ENCODE peak calls at places on chromosomes 5 and 9, in five cellular contexts. One of them, this sample, is unnamed.
A peak's percentile ranks its signal among the peaks of the same experiment; 100 is the strongest.

GRCh38 chr9:121233906-121234901 is 32.5 kb upstream of the RAB14 start:
- DNase-seq in A549: no peak
- DNase-seq in H1: no peak
- DNase-seq in HepG2: no peak
- DNase-seq in K562: peak; percentile 28
- DNase-seq in this sample: no peak

GRCh38 chr9:83013261-83013610 is 49.7 kb downstream of the RASEF start:
- DNase-seq in A549: peak; percentile 23
- DNase-seq in H1: no peak
- DNase-seq in HepG2: no peak
- DNase-seq in K562: no peak
- DNase-seq in this sample: no peak

GRCh38 chr5:170441385-170441784 is 52.2 kb upstream of the KCNMB1 start:
- DNase-seq in A549: no peak
- DNase-seq in H1: no peak
- DNase-seq in HepG2: no peak
- DNase-seq in K562: no peak
- DNase-seq in this sample: no peak

GRCh38 chr5:103598997-103599556 is 36.5 kb upstream of the NUDT12 start:
- DNase-seq in A549: no peak
- DNase-seq in H1: no peak
- DNase-seq in HepG2: no peak
- DNase-seq in K562: no peak
- DNase-seq in this sample: no peak

GRCh38 chr9:106920701-106921283 is 57.8 kb downstream of the ZNF462 start:
- DNase-seq in A549: no peak
- DNase-seq in H1: no peak
- DNase-seq in HepG2: peak; percentile 18
- DNase-seq in K562: no peak
- DNase-seq in this sample: peak; percentile 44

GRCh38 chr5:151283120-151283825 is 20.3 kb downstream of the SLC36A3 start:
- DNase-seq in A549: no peak
- DNase-seq in H1: no peak
- DNase-seq in HepG2: no peak
- DNase-seq in K562: no peak
- DNase-seq in this sample: no peak

GRCh38 chr5:133930061-133930823 is 38.2 kb downstream of the C5orf15 start:
- DNase-seq in A549: no peak
- DNase-seq in H1: no peak
- DNase-seq in HepG2: no peak
- DNase-seq in K562: peak; percentile 34
- DNase-seq in this sample: no peak

GRCh38 chr5:663436-664342 is 29.5 kb downstream of the TPPP start:
- DNase-seq in A549: no peak
- DNase-seq in H1: no peak
- DNase-seq in HepG2: no peak
- DNase-seq in K562: no peak
- DNase-seq in this sample: no peak

GRCh38 chr5:141508808-141509611 is 20.1 kb downstream of the PCDHGC5 start:
- DNase-seq in A549: no peak
- DNase-seq in H1: no peak
- DNase-seq in HepG2: peak; percentile 5
- DNase-seq in K562: no peak
- DNase-seq in this sample: peak; percentile 73

GRCh38 chr5:6166698-6167394 is 211.5 kb downstream of the MED10 start:
- DNase-seq in A549: no peak
- DNase-seq in H1: no peak
- DNase-seq in HepG2: no peak
- DNase-seq in K562: no peak
- DNase-seq in this sample: no peak

GRCh38 chr9:132079391-132080071 is at the start of gene MED27:
- DNase-seq in A549: peak; percentile 92
- DNase-seq in H1: peak; percentile 63
- DNase-seq in HepG2: peak; percentile 81
- DNase-seq in K562: peak; percentile 84
- DNase-seq in this sample: peak; percentile 87
- TF ChIP-seq POLR2A in A549: peak; percentile 53
- TF ChIP-seq POLR2A in H1: peak; percentile 80
- TF ChIP-seq POLR2A in HepG2: peak; percentile 51
- TF ChIP-seq POLR2A in K562: peak; percentile 81
- TF ChIP-seq POLR2A in this sample: peak; percentile 53

GRCh38 chr5:154298060-154298459 is 107.5 kb downstream of the GALNT10 start:
- DNase-seq in A549: no peak
- DNase-seq in H1: no peak
- DNase-seq in HepG2: no peak
- DNase-seq in K562: no peak
- DNase-seq in this sample: no peak

GRCh38 chr5:154291917-154292316 is 101.4 kb downstream of the GALNT10 start:
- DNase-seq in A549: no peak
- DNase-seq in H1: no peak
- DNase-seq in HepG2: no peak
- DNase-seq in K562: no peak
- DNase-seq in this sample: no peak

GRCh38 chr5:154296525-154297159 is 106.1 kb downstream of the GALNT10 start:
- DNase-seq in A549: no peak
- DNase-seq in H1: no peak
- DNase-seq in HepG2: no peak
- DNase-seq in K562: no peak
- DNase-seq in this sample: no peak

GRCh38 chr5:154293219-154293618 is 102.7 kb downstream of the GALNT10 start:
- DNase-seq in A549: no peak
- DNase-seq in H1: no peak
- DNase-seq in HepG2: no peak
- DNase-seq in K562: no peak
- DNase-seq in this sample: no peak

DNA sequence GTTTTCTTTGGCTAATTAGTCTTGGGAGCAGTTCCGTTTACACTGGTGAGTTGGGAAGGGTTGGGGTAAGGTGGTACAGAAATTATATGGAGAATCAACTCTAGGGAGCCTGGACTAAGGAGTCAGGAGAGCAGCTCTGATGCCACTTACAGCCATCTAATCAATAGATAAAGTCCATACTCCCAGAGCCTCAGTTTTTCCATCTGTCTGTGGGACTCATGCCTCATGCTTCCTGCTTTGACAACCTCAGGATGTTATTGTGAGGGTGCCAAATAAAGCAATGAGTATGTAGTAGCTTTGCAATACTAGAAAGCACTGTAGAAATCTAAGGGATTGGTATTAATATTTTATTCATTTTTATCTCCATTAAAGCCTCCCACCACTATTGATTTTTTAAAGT is 105.0 kb downstream of the GALNT10 start:
- DNase-seq in A549: no peak
- DNase-seq in H1: no peak
- DNase-seq in HepG2: no peak
- DNase-seq in K562: no peak
- DNase-seq in this sample: peak; percentile 26
- TF ChIP-seq JUN in A549: no peak
- TF ChIP-seq JUN in H1: no peak
- TF ChIP-seq JUN in HepG2: no peak
- TF ChIP-seq JUN in K562: no peak
- TF ChIP-seq JUN in this sample: no peak

GRCh38 chr9:132406554-132407122 is at the start of gene TTF1:
- DNase-seq in A549: peak; percentile 94
- DNase-seq in H1: peak; percentile 70
- DNase-seq in HepG2: peak; percentile 88
- DNase-seq in K562: peak; percentile 93
- DNase-seq in this sample: peak; percentile 88
- TF ChIP-seq POLR2A in A549: peak; percentile 69
- TF ChIP-seq POLR2A in H1: peak; percentile 75
- TF ChIP-seq POLR2A in HepG2: peak; percentile 84
- TF ChIP-seq POLR2A in K562: peak; percentile 84
- TF ChIP-seq POLR2A in this sample: peak; percentile 62

DNA sequence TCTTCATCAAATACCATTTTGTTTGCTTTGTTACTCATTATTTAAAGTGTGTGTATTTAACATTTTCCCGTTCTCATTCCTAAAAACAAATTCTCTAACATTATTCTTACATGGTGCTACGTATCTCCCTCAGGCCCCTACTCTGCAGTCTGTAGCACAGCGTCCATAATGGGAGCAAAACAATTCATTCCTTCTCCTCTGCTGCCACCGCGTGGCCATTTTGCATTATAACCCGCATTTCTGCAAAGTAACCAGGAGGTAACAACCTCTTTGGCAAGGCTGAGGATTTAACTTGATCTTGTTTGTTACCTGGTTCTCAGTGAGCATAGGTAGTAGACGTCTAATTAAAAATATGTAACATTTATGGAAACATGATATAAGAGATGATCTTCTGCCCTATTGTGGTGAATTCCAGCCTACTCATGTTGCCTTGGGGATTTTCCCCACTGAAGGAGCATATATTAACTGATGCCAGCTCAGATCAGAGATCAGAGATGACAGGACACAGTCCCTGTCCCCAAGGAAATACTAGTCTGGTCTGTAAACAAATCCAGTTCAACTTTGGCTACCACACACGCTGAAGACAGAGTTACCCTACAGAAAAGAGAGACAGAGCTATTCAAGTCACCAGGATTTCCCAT is 10.5 kb downstream of the OR1K1 start:
- DNase-seq in A549: peak; percentile 82
- DNase-seq in H1: peak; percentile 29
- DNase-seq in HepG2: peak; percentile 75
- DNase-seq in K562: peak; percentile 78
- DNase-seq in this sample: peak; percentile 87
- TF ChIP-seq JUN in A549: no peak
- TF ChIP-seq JUN in H1: no peak
- TF ChIP-seq JUN in HepG2: no peak
- TF ChIP-seq JUN in K562: no peak
- TF ChIP-seq JUN in this sample: no peak

GRCh38 chr9:130712564-130713285 is 19.1 kb downstream of the EXOSC2 start:
- DNase-seq in A549: peak; percentile 99
- DNase-seq in H1: peak; percentile 95
- DNase-seq in HepG2: peak; percentile 95
- DNase-seq in K562: peak; percentile 97
- DNase-seq in this sample: peak; percentile 98
- TF ChIP-seq POLR2A in A549: peak; percentile 61
- TF ChIP-seq POLR2A in H1: peak; percentile 85
- TF ChIP-seq POLR2A in HepG2: peak; percentile 89
- TF ChIP-seq POLR2A in K562: peak; percentile 81
- TF ChIP-seq POLR2A in this sample: peak; percentile 85

DNA sequence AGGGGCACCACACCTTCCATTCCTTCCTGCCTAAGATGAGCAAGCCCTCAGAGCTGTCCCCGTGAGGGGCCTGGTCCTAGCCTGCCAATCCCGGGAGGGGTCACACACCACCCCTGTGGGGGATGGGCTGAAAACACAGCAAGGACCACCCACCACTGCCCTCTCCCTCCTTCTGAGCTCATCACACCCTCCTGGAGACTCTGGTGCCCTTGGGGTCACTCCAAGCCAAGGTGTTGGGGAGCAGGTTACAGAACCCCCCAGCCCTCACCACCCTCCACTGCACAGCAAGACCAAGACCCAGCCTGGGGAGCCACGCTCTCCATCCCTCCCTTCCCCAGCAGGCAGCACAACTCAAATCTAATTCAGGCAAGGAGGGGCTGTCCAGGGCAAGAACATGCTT is 60.5 kb upstream of the PPP1R26 start:
- DNase-seq in A549: no peak
- DNase-seq in H1: no peak
- DNase-seq in HepG2: no peak
- DNase-seq in K562: no peak
- DNase-seq in this sample: no peak
- TF ChIP-seq JUN in A549: no peak
- TF ChIP-seq JUN in H1: no peak
- TF ChIP-seq JUN in HepG2: no peak
- TF ChIP-seq JUN in K562: no peak
- TF ChIP-seq JUN in this sample: no peak

GRCh38 chr9:27586200-27586599 is 12.9 kb upstream of the C9orf72 start:
- DNase-seq in A549: no peak
- DNase-seq in H1: no peak
- DNase-seq in HepG2: no peak
- DNase-seq in K562: no peak
- DNase-seq in this sample: no peak
- TF ChIP-seq POLR2A in A549: no peak
- TF ChIP-seq POLR2A in H1: no peak
- TF ChIP-seq POLR2A in HepG2: no peak
- TF ChIP-seq POLR2A in K562: no peak
- TF ChIP-seq POLR2A in this sample: no peak

DNA sequence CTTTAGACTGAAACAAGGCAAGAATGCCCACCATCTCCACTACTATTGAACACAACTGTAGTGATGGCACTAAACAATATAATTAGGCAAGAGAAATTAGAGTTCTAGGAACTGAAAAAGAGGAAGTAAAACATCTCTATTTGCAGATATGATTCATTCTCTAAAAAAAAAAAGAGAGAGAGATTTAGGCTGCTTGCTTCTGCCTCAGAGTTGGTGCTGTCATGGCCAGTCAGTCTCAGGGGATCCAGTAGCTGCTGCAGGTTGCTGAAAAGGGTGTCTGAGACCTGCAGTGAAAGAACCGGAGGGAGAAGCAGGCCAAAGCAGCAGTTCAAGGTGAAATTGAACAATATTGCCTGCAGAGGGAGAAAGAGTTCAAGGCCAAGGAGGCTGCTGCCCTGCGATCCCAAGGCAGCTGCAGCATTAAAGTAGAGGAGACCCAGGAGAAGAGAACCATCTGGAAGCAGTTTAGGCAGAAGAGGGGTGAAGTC is 72.5 kb downstream of the AP3B1 start:
- DNase-seq in A549: no peak
- DNase-seq in H1: peak; percentile 27
- DNase-seq in HepG2: no peak
- DNase-seq in K562: no peak
- DNase-seq in this sample: no peak
- TF ChIP-seq JUN in A549: no peak
- TF ChIP-seq JUN in H1: no peak
- TF ChIP-seq JUN in HepG2: no peak
- TF ChIP-seq JUN in K562: no peak
- TF ChIP-seq JUN in this sample: no peak